ENCODE peak calls at places on chromosomes 2 and 18, in seven cellular contexts. One of them, this sample, is unnamed.

GRCh38 chr2:170715932-170716777 is 1.0 kb downstream of the SP5 start:
- DNase-seq in adrenal gland: peak
- DNase-seq in heart left ventricle: no peak
- DNase-seq in prostate gland: no peak
- DNase-seq in HFF-Myc: no peak
- DNase-seq in hepatocyte: peak
- DNase-seq in left ventricle myocardium inferior: no peak
- DNase-seq in this sample: no peak

GRCh38 chr2:190879474-190880373 is 897 bp upstream of the GLS start:
- DNase-seq in adrenal gland: peak
- DNase-seq in heart left ventricle: no peak
- DNase-seq in prostate gland: no peak
- DNase-seq in HFF-Myc: no peak
- DNase-seq in hepatocyte: no peak
- DNase-seq in left ventricle myocardium inferior: no peak
- DNase-seq in this sample: no peak

GRCh38 chr2:170882758-170883157 is 46.3 kb upstream of the GORASP2 start:
- DNase-seq in adrenal gland: no peak
- DNase-seq in heart left ventricle: no peak
- DNase-seq in prostate gland: no peak
- DNase-seq in HFF-Myc: no peak
- DNase-seq in hepatocyte: no peak
- DNase-seq in left ventricle myocardium inferior: no peak
- DNase-seq in this sample: no peak

GRCh38 chr2:173205375-173205774 is 129.7 kb downstream of the MAP3K20 start:
- DNase-seq in adrenal gland: peak
- DNase-seq in heart left ventricle: peak
- DNase-seq in prostate gland: peak
- DNase-seq in HFF-Myc: no peak
- DNase-seq in hepatocyte: peak
- DNase-seq in left ventricle myocardium inferior: peak
- DNase-seq in this sample: no peak

GRCh38 chr2:2591542-2591940 is 260.5 kb upstream of the MYT1L start:
- DNase-seq in adrenal gland: no peak
- DNase-seq in heart left ventricle: no peak
- DNase-seq in prostate gland: no peak
- DNase-seq in HFF-Myc: no peak
- DNase-seq in hepatocyte: no peak
- DNase-seq in left ventricle myocardium inferior: no peak
- DNase-seq in this sample: no peak

GRCh38 chr2:78992451-78992806 is 33.1 kb upstream of the REG3G start:
- DNase-seq in adrenal gland: peak
- DNase-seq in heart left ventricle: no peak
- DNase-seq in prostate gland: no peak
- DNase-seq in HFF-Myc: no peak
- DNase-seq in hepatocyte: peak
- DNase-seq in left ventricle myocardium inferior: no peak
- DNase-seq in this sample: no peak

GRCh38 chr2:64780041-64780440 is 126.3 kb upstream of the SERTAD2 start:
- DNase-seq in adrenal gland: no peak
- DNase-seq in heart left ventricle: no peak
- DNase-seq in prostate gland: no peak
- DNase-seq in HFF-Myc: no peak
- DNase-seq in hepatocyte: no peak
- DNase-seq in left ventricle myocardium inferior: no peak
- DNase-seq in this sample: no peak

GRCh38 chr18:23872701-23873550 is 141.6 kb upstream of the TTC39C start:
- DNase-seq in adrenal gland: no peak
- DNase-seq in heart left ventricle: no peak
- DNase-seq in prostate gland: peak
- DNase-seq in HFF-Myc: no peak
- DNase-seq in hepatocyte: peak
- DNase-seq in left ventricle myocardium inferior: no peak
- DNase-seq in this sample: no peak

GRCh38 chr2:219282375-219282774 is 3.2 kb downstream of the DNAJB2 start:
- DNase-seq in adrenal gland: no peak
- DNase-seq in heart left ventricle: no peak
- DNase-seq in prostate gland: no peak
- DNase-seq in HFF-Myc: no peak
- DNase-seq in hepatocyte: no peak
- DNase-seq in left ventricle myocardium inferior: no peak
- DNase-seq in this sample: no peak

GRCh38 chr18:36203360-36203895 is 16.1 kb downstream of the MOCOS start:
- DNase-seq in adrenal gland: no peak
- DNase-seq in heart left ventricle: no peak
- DNase-seq in prostate gland: no peak
- DNase-seq in HFF-Myc: no peak
- DNase-seq in hepatocyte: no peak
- DNase-seq in left ventricle myocardium inferior: no peak
- DNase-seq in this sample: no peak

GRCh38 chr2:60463249-60463648 is 90.2 kb downstream of the BCL11A start:
- DNase-seq in adrenal gland: no peak
- DNase-seq in heart left ventricle: no peak
- DNase-seq in prostate gland: no peak
- DNase-seq in HFF-Myc: no peak
- DNase-seq in hepatocyte: peak
- DNase-seq in left ventricle myocardium inferior: peak
- DNase-seq in this sample: no peak

GRCh38 chr2:48209214-48209885 is 303.1 kb upstream of the FBXO11 start:
- DNase-seq in adrenal gland: no peak
- DNase-seq in heart left ventricle: no peak
- DNase-seq in prostate gland: no peak
- DNase-seq in HFF-Myc: no peak
- DNase-seq in hepatocyte: no peak
- DNase-seq in left ventricle myocardium inferior: no peak
- DNase-seq in this sample: no peak

GRCh38 chr2:167188596-167188967 is 300.3 kb downstream of the XIRP2 start:
- DNase-seq in adrenal gland: no peak
- DNase-seq in heart left ventricle: no peak
- DNase-seq in prostate gland: no peak
- DNase-seq in HFF-Myc: no peak
- DNase-seq in hepatocyte: no peak
- DNase-seq in left ventricle myocardium inferior: no peak
- DNase-seq in this sample: no peak

GRCh38 chr2:128364441-128364911 is 45.8 kb upstream of the HS6ST1 start:
- DNase-seq in adrenal gland: no peak
- DNase-seq in heart left ventricle: peak
- DNase-seq in prostate gland: no peak
- DNase-seq in HFF-Myc: no peak
- DNase-seq in hepatocyte: no peak
- DNase-seq in left ventricle myocardium inferior: no peak
- DNase-seq in this sample: no peak

GRCh38 chr18:9627642-9628041 is 13.3 kb upstream of the PPP4R1 start:
- DNase-seq in adrenal gland: no peak
- DNase-seq in heart left ventricle: no peak
- DNase-seq in prostate gland: no peak
- DNase-seq in HFF-Myc: no peak
- DNase-seq in hepatocyte: no peak
- DNase-seq in left ventricle myocardium inferior: no peak
- DNase-seq in this sample: no peak

GRCh38 chr18:74284501-74285004 is 7.2 kb downstream of the CYB5A start:
- DNase-seq in adrenal gland: no peak
- DNase-seq in heart left ventricle: no peak
- DNase-seq in prostate gland: no peak
- DNase-seq in HFF-Myc: no peak
- DNase-seq in hepatocyte: no peak
- DNase-seq in left ventricle myocardium inferior: no peak
- DNase-seq in this sample: no peak

GRCh38 chr2:126344498-126344897 is 311.5 kb upstream of the GYPC start:
- DNase-seq in adrenal gland: no peak
- DNase-seq in heart left ventricle: no peak
- DNase-seq in prostate gland: no peak
- DNase-seq in HFF-Myc: no peak
- DNase-seq in hepatocyte: no peak
- DNase-seq in left ventricle myocardium inferior: no peak
- DNase-seq in this sample: no peak

GRCh38 chr2:13884271-13884976 is 748.1 kb upstream of the LRATD1 start:
- DNase-seq in adrenal gland: no peak
- DNase-seq in heart left ventricle: no peak
- DNase-seq in prostate gland: no peak
- DNase-seq in HFF-Myc: no peak
- DNase-seq in hepatocyte: no peak
- DNase-seq in left ventricle myocardium inferior: no peak
- DNase-seq in this sample: no peak

GRCh38 chr2:196434217-196434616 is 205.3 kb upstream of the CCDC150 start:
- DNase-seq in adrenal gland: no peak
- DNase-seq in heart left ventricle: no peak
- DNase-seq in prostate gland: no peak
- DNase-seq in HFF-Myc: no peak
- DNase-seq in hepatocyte: no peak
- DNase-seq in left ventricle myocardium inferior: no peak
- DNase-seq in this sample: no peak

GRCh38 chr2:121237980-121238665 is 46.9 kb downstream of the TFCP2L1 start:
- DNase-seq in adrenal gland: no peak
- DNase-seq in heart left ventricle: no peak
- DNase-seq in prostate gland: no peak
- DNase-seq in HFF-Myc: no peak
- DNase-seq in hepatocyte: no peak
- DNase-seq in left ventricle myocardium inferior: no peak
- DNase-seq in this sample: no peak

GRCh38 chr2:112032615-112033457 is 22.2 kb upstream of the TMEM87B start:
- DNase-seq in adrenal gland: peak
- DNase-seq in heart left ventricle: no peak
- DNase-seq in prostate gland: peak
- DNase-seq in HFF-Myc: peak
- DNase-seq in hepatocyte: peak
- DNase-seq in left ventricle myocardium inferior: no peak
- DNase-seq in this sample: no peak

GRCh38 chr2:60661073-60661738 is 94.9 kb upstream of the PAPOLG start:
- DNase-seq in adrenal gland: no peak
- DNase-seq in heart left ventricle: no peak
- DNase-seq in prostate gland: no peak
- DNase-seq in HFF-Myc: no peak
- DNase-seq in hepatocyte: no peak
- DNase-seq in left ventricle myocardium inferior: no peak
- DNase-seq in this sample: no peak

GRCh38 chr18:3478262-3478978 is 28.4 kb downstream of the TGIF1 start:
- DNase-seq in adrenal gland: no peak
- DNase-seq in heart left ventricle: no peak
- DNase-seq in prostate gland: no peak
- DNase-seq in HFF-Myc: no peak
- DNase-seq in hepatocyte: no peak
- DNase-seq in left ventricle myocardium inferior: no peak
- DNase-seq in this sample: no peak

DNA sequence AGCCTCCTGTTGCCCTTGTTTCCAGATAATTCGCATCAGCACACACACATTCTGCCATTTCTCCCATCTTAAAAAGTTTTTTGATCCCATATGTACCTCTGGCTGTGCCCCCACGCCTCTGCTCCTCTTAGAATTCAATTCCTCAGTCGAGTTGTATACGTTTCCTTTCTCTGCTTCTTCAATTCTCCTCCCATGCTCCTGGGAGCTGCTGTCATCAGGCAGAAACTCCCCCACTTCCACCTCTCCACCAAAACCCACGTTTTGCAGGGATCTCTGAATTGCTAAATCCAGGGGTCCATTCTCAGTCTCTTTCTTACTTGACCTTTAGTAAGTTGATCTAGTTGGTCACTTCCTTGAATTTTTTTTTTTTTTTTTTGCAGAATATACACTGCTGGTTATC is 98.8 kb downstream of the VWA3B start:
- DNase-seq in adrenal gland: no peak
- DNase-seq in heart left ventricle: no peak
- DNase-seq in prostate gland: no peak
- DNase-seq in HFF-Myc: no peak
- DNase-seq in hepatocyte: no peak
- DNase-seq in left ventricle myocardium inferior: no peak
- DNase-seq in this sample: no peak
- H3K4me3 ChIP-seq in adrenal gland: no peak
- H3K4me3 ChIP-seq in heart left ventricle: no peak
- H3K4me3 ChIP-seq in prostate gland: no peak
- H3K4me3 ChIP-seq in HFF-Myc: no peak
- H3K4me3 ChIP-seq in hepatocyte: no peak
- H3K4me3 ChIP-seq in left ventricle myocardium inferior: no peak
- H3K4me3 ChIP-seq in this sample: no peak

GRCh38 chr18:47345291-47345690 is 93.8 kb upstream of the SKOR2 start:
- DNase-seq in adrenal gland: no peak
- DNase-seq in heart left ventricle: no peak
- DNase-seq in prostate gland: no peak
- DNase-seq in HFF-Myc: no peak
- DNase-seq in hepatocyte: no peak
- DNase-seq in left ventricle myocardium inferior: no peak
- DNase-seq in this sample: no peak
- TF ChIP-seq CTCF in adrenal gland: no peak
- TF ChIP-seq CTCF in heart left ventricle: no peak
- TF ChIP-seq CTCF in prostate gland: no peak
- TF ChIP-seq CTCF in HFF-Myc: no peak
- TF ChIP-seq CTCF in hepatocyte: no peak
- TF ChIP-seq CTCF in left ventricle myocardium inferior: peak
- TF ChIP-seq CTCF in this sample: peak

GRCh38 chr18:26134110-26134509 is 441 bp downstream of the PSMA8 start:
- DNase-seq in adrenal gland: no peak
- DNase-seq in heart left ventricle: no peak
- DNase-seq in prostate gland: no peak
- DNase-seq in HFF-Myc: no peak
- DNase-seq in hepatocyte: no peak
- DNase-seq in left ventricle myocardium inferior: no peak
- DNase-seq in this sample: no peak

GRCh38 chr18:26135563-26135962 is 1.9 kb downstream of the PSMA8 start:
- DNase-seq in adrenal gland: no peak
- DNase-seq in heart left ventricle: no peak
- DNase-seq in prostate gland: no peak
- DNase-seq in HFF-Myc: no peak
- DNase-seq in hepatocyte: no peak
- DNase-seq in left ventricle myocardium inferior: no peak
- DNase-seq in this sample: no peak

GRCh38 chr18:26133652-26134051 is at the start of gene PSMA8:
- DNase-seq in adrenal gland: peak
- DNase-seq in heart left ventricle: peak
- DNase-seq in prostate gland: no peak
- DNase-seq in HFF-Myc: no peak
- DNase-seq in hepatocyte: peak
- DNase-seq in left ventricle myocardium inferior: peak
- DNase-seq in this sample: no peak
- H3K4me3 ChIP-seq in adrenal gland: peak
- H3K4me3 ChIP-seq in heart left ventricle: peak
- H3K4me3 ChIP-seq in prostate gland: no peak
- H3K4me3 ChIP-seq in HFF-Myc: no peak
- H3K4me3 ChIP-seq in hepatocyte: no peak
- H3K4me3 ChIP-seq in left ventricle myocardium inferior: peak
- H3K4me3 ChIP-seq in this sample: no peak

DNA sequence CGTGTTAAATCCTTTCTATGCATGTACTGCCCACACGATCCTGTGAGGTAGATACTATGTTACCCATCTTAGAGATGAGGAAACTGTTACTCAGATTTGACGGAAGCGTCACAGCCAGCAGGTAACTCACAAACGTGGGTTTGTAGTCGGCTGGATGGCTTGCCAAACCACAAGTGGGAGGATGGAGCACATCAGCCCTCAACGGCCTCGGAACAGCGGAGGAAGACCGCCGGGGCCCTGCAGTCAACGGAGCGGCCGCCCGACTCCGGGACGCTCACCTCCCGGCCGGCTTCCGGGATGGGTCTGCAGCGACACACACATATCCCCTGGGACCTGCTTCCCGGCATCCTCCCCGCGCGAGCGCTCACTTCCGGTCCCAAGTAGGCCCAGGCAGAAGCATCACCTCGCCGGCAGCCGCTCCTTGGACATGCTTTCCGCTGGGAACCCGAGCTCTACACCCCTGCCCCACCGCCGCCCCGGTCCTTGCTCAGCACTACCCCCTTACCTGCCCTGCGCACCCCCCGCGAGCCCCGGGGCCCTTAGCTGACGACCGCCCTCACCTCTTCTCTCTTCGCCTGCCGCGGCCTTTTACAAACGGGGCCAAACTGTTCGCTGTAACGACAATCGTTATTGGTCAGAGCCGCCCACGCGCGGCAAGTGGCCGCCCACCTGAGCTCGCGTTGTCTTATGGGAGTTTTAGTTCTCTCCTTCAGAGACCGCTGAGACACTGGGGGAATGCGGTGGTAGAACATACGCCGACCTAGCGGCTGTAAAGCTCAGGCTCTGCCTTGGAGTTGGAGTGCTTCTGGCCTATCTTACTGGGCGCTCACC is at the start of gene C2orf42:
- DNase-seq in adrenal gland: peak
- DNase-seq in heart left ventricle: peak
- DNase-seq in prostate gland: peak
- DNase-seq in HFF-Myc: peak
- DNase-seq in hepatocyte: peak
- DNase-seq in left ventricle myocardium inferior: peak
- DNase-seq in this sample: peak
- TF ChIP-seq CTCF in adrenal gland: peak
- TF ChIP-seq CTCF in heart left ventricle: no peak
- TF ChIP-seq CTCF in prostate gland: no peak
- TF ChIP-seq CTCF in HFF-Myc: no peak
- TF ChIP-seq CTCF in hepatocyte: peak
- TF ChIP-seq CTCF in left ventricle myocardium inferior: peak
- TF ChIP-seq CTCF in this sample: no peak

This sample was measured in LNCaP clone FGC.